ENCODE peak calls at places on chromosomes 16 and 17, in six cellular contexts. K is T47D; Z is MCF 10A; N is kidney epithelial cell; H is NCI-H226; Q is stimulated activated CD4-positive, alpha-beta T cell treated with anti-CD3 and anti-CD28 coated beads, Interleukin-2, amount 100 ng/mL, for 48 hours. E is an unnamed sample.

GRCh38 chr17:49365667-49366066 is 3.6 kb upstream of the ZNF652 start:
- DNase-seq in K (peak), Z (no peak), N (no peak), H (no peak), Q (no peak), E (no peak)

GRCh38 chr17:62089296-62089695 is 24.2 kb upstream of the MED13 start:
- DNase-seq in K (no peak), Z (no peak), N (no peak), H (no peak), Q (no peak), E (no peak)

GRCh38 chr16:19090916-19091315 is 22.8 kb upstream of the ITPRIPL2 start:
- DNase-seq in K (no peak), Z (no peak), N (no peak), H (no peak), Q (no peak), E (no peak)

GRCh38 chr16:47622666-47623176 is 161.6 kb downstream of the PHKB start:
- DNase-seq in K (no peak), Z (no peak), N (no peak), H (no peak), Q (no peak), E (no peak)

GRCh38 chr17:80224683-80225082 is 4.5 kb downstream of the SLC26A11 start:
- DNase-seq in K (no peak), Z (no peak), N (no peak), H (no peak), Q (no peak), E (no peak)

GRCh38 chr16:30761427-30761927 is 385 bp downstream of the CFAP119 start:
- DNase-seq in K (peak), Z (peak), N (no peak), H (no peak), Q (no peak), E (peak)

GRCh38 chr17:68461589-68461988 is 4.3 kb upstream of the WIPI1 start:
- DNase-seq in K (peak), Z (no peak), N (no peak), H (no peak), Q (no peak), E (peak)

GRCh38 chr17:74742153-74742515 is 5.1 kb downstream of the RAB37 start:
- DNase-seq in K (peak), Z (no peak), N (no peak), H (no peak), Q (no peak), E (peak)

GRCh38 chr16:85321856-85322271 is 209.6 kb upstream of the CIBAR2 start:
- DNase-seq in K (peak), Z (peak), N (no peak), H (peak), Q (no peak), E (peak)

E was measured in endothelial cell of umbilical vein.